ENCODE peak calls at places on chromosomes 13 and 19, in six cellular contexts. Y is DND-41, U is GM23248, D is left ventricle myocardium inferior, J is GM23338, T is osteoblast. A is an unnamed sample. For H3K36me3, the result is how much of the 10 kb centered on the place peaks cover.

GRCh38 chr13:77544365-77544764 is 8.9 kb downstream of the SCEL start:
- DNase-seq in U (peak), T (peak), J (no peak), D (peak), Y (no peak), A (peak)

GRCh38 chr19:6668696-6669095 is 1.3 kb downstream of the TNFSF14 start:
- DNase-seq in T (no peak), J (no peak), Y (no peak), U (no peak), D (no peak), A (no peak)

GRCh38 chr19:17292301-17293074 is 10.7 kb downstream of the ABHD8 start:
- DNase-seq in D (peak), T (peak), J (peak), Y (peak), U (peak), A (peak)

GRCh38 chr19:48719263-48720171 is at the start of gene MAMSTR:
- DNase-seq in D (no peak), U (no peak), T (peak), J (peak), Y (no peak), A (no peak)

GRCh38 chr19:6297202-6297601 is 17.4 kb upstream of the MLLT1 start:
- DNase-seq in Y (peak), J (no peak), U (no peak), T (no peak), D (no peak), A (no peak)

GRCh38 chr13:40428354-40428753 is 238.1 kb downstream of the FOXO1 start:
- DNase-seq in T (no peak), D (no peak), U (no peak), J (no peak), Y (no peak), A (no peak)

GRCh38 chr13:81778350-81778749 is 1437.4 kb upstream of the SPRY2 start:
- DNase-seq in U (no peak), Y (no peak), D (no peak), T (no peak), J (no peak), A (no peak)

GRCh38 chr19:3516675-3517207 is 10.6 kb downstream of the FZR1 start:
- DNase-seq in J (no peak), T (no peak), Y (peak), U (no peak), D (no peak), A (no peak)

GRCh38 chr13:72886272-72887062 is 104.5 kb downstream of the PIBF1 start:
- DNase-seq in J (no peak), D (no peak), T (no peak), U (peak), Y (no peak), A (peak)

GRCh38 chr13:70339738-70340137 is 231.5 kb upstream of the KLHL1 start:
- DNase-seq in T (no peak), J (peak), Y (no peak), U (peak), D (no peak), A (peak)

GRCh38 chr19:33676999-33677665 is 55.4 kb downstream of the CHST8 start:
- DNase-seq in J (no peak), T (no peak), U (no peak), Y (no peak), D (no peak), A (no peak)

GRCh38 chr19:45528744-45529453 is 21.6 kb downstream of the VASP start:
- DNase-seq in J (peak), Y (no peak), D (no peak), U (no peak), T (peak), A (no peak)

GRCh38 chr19:32442650-32443049 is 37.1 kb downstream of the DPY19L3 start:
- DNase-seq in D (no peak), J (no peak), U (no peak), Y (no peak), T (no peak), A (no peak)

DNA sequence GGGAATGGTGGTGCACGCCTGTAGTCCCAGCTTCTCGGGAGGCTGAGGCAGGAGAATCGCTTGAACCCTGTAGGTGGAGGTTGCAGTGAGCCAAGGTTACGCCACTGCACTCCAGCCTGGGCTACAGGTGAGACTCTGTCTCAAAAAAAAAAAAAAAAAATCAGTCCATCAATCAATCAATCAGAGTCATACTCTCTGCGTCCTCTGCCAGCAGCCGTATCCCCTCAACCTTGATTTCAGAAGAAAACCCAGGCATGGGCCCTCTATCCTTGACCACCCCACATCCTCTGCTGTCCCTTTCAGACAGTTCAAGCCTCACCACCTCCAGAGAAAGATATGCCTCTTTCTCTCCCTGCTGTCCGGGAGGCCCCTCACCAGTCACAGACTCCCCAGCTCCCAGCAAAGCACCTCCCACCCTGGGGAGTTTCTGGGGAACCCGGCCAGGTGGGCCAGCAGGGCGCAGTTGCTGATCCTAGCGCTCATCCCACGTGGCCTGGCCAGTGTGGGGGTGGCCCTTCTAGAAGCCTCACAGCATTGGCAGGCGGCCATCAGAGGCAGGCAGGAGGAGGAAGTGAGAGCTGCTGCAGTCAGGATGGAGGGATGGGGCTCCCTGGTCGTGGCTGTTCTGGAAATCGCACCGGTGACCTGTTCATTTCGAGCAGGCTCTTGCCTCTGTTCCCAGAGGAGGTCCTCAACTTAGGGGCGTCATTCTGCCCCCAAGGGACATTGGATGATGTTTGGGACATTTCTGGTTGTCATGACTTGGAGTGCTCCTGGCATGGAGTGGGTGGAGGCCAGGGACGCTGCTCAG is 10.2 kb upstream of the JSRP1 start:
- DNase-seq in U (peak), T (peak), J (no peak), Y (peak), D (peak), A (peak)
- H3K36me3 ChIP-seq in U (under half), T (under half), J (under half), Y (under half), D (under half), A (under half)

DNA sequence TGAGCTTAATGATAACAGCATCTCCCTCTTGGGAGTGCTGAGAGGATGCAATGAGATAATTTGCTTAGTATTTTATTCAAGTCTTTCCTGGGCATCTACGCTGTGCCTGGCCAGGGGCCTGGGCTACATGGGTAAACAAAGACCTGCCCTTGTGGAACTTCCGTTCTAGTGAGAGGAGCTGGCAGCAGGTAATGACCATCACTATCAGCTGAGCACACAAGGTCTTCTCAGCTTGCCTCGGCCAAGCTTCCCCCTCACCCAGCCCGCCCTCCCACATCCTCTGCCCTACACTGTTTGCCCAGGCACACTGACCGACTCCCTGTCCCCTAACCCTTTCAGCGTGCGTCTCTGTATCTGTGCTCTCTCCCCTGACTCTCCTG is 8.6 kb upstream of the FKRP start:
- DNase-seq in D (no peak), J (no peak), T (no peak), Y (no peak), U (no peak), A (no peak)
- H3K36me3 ChIP-seq in D (under half), J (under half), T (half or more), Y (half or more), U (under half), A (under half)

GRCh38 chr19:40677156-40677555 is 13.3 kb downstream of the NUMBL start:
- DNase-seq in U (no peak), J (no peak), Y (no peak), T (peak), D (no peak), A (no peak)
- H3K36me3 ChIP-seq in U (half or more), J (under half), Y (under half), T (half or more), D (half or more), A (half or more)

DNA sequence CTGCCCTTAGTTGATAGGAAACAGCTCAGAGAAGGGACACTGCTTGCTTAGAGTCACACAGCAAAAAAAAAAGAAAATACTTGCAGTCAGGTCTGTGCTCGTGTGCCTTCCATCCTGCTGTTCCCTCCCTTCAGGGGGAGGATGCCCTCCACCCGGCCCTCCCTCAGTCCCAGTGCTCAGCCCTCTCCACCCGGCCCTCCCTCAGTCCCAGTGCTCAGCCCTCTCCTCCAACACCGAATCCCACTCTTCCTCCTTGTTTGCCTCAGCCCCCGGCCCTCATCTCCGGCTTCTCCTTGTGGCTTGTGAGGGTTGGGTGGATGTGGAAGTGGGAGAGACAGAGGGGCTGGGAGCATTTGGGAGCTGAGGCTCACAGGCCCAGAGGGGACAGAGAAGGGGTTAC is 5.8 kb downstream of the TFPT start:
- DNase-seq in Y (no peak), T (no peak), J (no peak), D (no peak), U (no peak), A (no peak)
- H3K36me3 ChIP-seq in Y (half or more), T (under half), J (under half), D (half or more), U (under half), A (half or more)